ENCODE peak calls at places on chromosomes 12 and 14, in four cellular contexts. S is GM12878, V is SK-N-SH, D is HepG2. C is an unnamed sample.
A peak's percentile ranks its signal among the peaks of the same experiment; 100 is the strongest.

GRCh38 chr14:94681300-94682060 is 69.3 kb downstream of the SERPINA3 start:
- DNase-seq in S (no peak), V (peak; percentile 59), D (peak; percentile 78), C (peak; percentile 69)

GRCh38 chr12:93727195-93727811 is 50.1 kb downstream of the CRADD start:
- DNase-seq in V (no peak), D (no peak), S (no peak), C (no peak)

GRCh38 chr14:81062380-81062779 is 107.0 kb downstream of the TSHR start:
- DNase-seq in S (no peak), D (no peak), V (no peak), C (no peak)

GRCh38 chr14:31389947-31390346 is 30.4 kb downstream of the HEATR5A start:
- DNase-seq in S (no peak), V (no peak), D (no peak), C (no peak)

GRCh38 chr14:97395068-97395467 is 597.9 kb downstream of the VRK1 start:
- DNase-seq in D (no peak), V (no peak), S (no peak), C (no peak)

GRCh38 chr12:4026476-4026875 is 153.3 kb upstream of the PARP11 start:
- DNase-seq in S (no peak), V (no peak), D (no peak), C (no peak)

GRCh38 chr14:60647081-60647836 is 2.0 kb downstream of the SIX1 start:
- DNase-seq in V (no peak), D (peak; percentile 32), S (no peak), C (no peak)

GRCh38 chr12:20024194-20024593 is 344.1 kb upstream of the PDE3A start:
- DNase-seq in V (no peak), S (no peak), D (no peak), C (no peak)

GRCh38 chr14:101010293-101010692 is 106.8 kb upstream of the RTL1 start:
- DNase-seq in V (peak; percentile 91), D (no peak), S (no peak), C (no peak)

GRCh38 chr12:112515868-112516267 is 97.1 kb downstream of the PTPN11 start:
- DNase-seq in V (no peak), D (no peak), S (no peak), C (no peak)

GRCh38 chr12:103401421-103401820 is 94.3 kb downstream of the C12orf42 start:
- DNase-seq in D (peak; percentile 35), V (no peak), S (no peak), C (no peak)

GRCh38 chr14:79583738-79584405 is 627.4 kb downstream of the DIO2 start:
- DNase-seq in V (no peak), S (no peak), D (no peak), C (peak; percentile 21)

GRCh38 chr12:65960820-65961691 is 136.8 kb downstream of the HMGA2 start:
- DNase-seq in D (peak; percentile 91), S (no peak), V (no peak), C (no peak)

GRCh38 chr14:33184587-33184986 is 245.9 kb downstream of the NPAS3 start:
- DNase-seq in D (no peak), V (peak; percentile 12), S (no peak), C (peak; percentile 3)

GRCh38 chr14:83632375-83632774 is 1897.6 kb upstream of the FLRT2 start:
- DNase-seq in D (no peak), S (no peak), V (no peak), C (no peak)

GRCh38 chr12:106205208-106206069 is 42.4 kb downstream of the CKAP4 start:
- DNase-seq in D (peak; percentile 20), V (no peak), S (no peak), C (no peak)

GRCh38 chr12:1688086-1688710 is 2.7 kb upstream of the ADIPOR2 start:
- DNase-seq in S (no peak), V (no peak), D (no peak), C (no peak)
- TF ChIP-seq PBX3 in S (no peak), V (no peak), D (no peak), C (no peak)

GRCh38 chr14:23071244-23071974 is 14.1 kb upstream of the CDH24 start:
- DNase-seq in V (peak; percentile 88), D (peak; percentile 94), S (peak; percentile 45), C (peak; percentile 91)
- TF ChIP-seq PBX3 in V (peak; percentile 15), D (no peak), S (no peak), C (no peak)

DNA sequence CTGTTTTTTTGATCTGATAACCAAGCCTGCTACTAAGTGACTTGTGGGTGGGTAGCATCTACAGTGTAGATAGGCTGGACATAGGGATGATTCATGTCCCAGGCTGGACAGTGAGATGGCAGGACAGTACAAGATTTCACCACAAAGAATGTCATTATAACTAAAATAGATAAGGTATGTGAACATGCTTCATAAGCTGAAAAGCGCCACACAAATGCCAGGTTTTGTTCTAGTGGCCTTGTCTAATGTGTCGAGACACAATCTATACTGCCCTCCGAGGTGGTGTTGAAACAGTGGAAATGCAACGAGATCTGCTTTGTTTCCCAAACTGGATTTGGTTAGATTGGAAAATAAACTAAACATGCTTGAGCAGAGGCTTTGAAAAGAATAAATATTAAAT is 4.4 kb downstream of the LGALS3 start:
- DNase-seq in D (no peak), S (no peak), V (peak; percentile 63), C (no peak)
- TF ChIP-seq PBX3 in D (no peak), S (no peak), V (no peak), C (no peak)

DNA sequence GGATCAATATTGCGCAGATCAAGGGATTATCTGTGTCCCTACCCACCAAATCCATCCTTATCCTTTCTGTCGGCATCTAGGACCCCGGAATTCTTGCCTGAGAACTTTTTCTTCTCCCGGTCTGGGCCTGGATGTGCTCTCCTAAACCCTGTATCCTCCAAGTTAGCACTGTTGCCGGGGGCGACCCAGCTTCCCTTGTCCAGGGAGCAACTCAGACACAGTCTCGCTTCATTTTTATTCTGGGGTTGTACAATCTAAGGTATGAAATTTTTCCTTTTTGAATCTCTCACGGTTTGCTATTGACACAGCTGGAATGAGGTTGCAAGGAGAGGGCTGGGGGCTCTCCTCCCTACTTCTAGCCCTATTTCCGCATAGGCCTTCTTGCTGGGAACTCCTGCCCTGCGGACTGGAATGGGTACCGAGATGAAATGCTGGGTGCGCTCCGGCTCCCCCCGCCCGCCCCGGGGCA is 399 bp upstream of the PNP start:
- DNase-seq in S (no peak), V (no peak), D (no peak), C (peak; percentile 37)
- TF ChIP-seq PBX3 in S (no peak), V (no peak), D (no peak), C (no peak)

GRCh38 chr12:123034022-123034541 is 53.6 kb downstream of the ARL6IP4 start:
- DNase-seq in V (no peak), S (no peak), D (no peak), C (no peak)

GRCh38 chr12:123032736-123033391 is 52.4 kb downstream of the ARL6IP4 start:
- DNase-seq in S (no peak), D (no peak), V (no peak), C (no peak)

GRCh38 chr12:123034865-123035264 is 54.4 kb downstream of the ARL6IP4 start:
- DNase-seq in S (no peak), V (no peak), D (no peak), C (peak; percentile 63)

GRCh38 chr12:123031171-123031845 is 50.8 kb downstream of the ARL6IP4 start:
- DNase-seq in D (no peak), S (no peak), V (no peak), C (no peak)

GRCh38 chr12:123033392-123034021 is 53.0 kb downstream of the ARL6IP4 start:
- DNase-seq in D (no peak), V (no peak), S (no peak), C (no peak)
- TF ChIP-seq PBX3 in D (no peak), V (no peak), S (no peak), C (no peak)

GRCh38 chr12:49092086-49092815 is 2.4 kb downstream of the DHH start:
- DNase-seq in S (no peak), V (peak; percentile 77), D (peak; percentile 51), C (peak; percentile 82)
- TF ChIP-seq PBX3 in S (no peak), V (no peak), D (no peak), C (no peak)

GRCh38 chr12:96047151-96047620 is 11.8 kb upstream of the LTA4H start:
- DNase-seq in D (no peak), V (no peak), S (no peak), C (no peak)
- TF ChIP-seq PBX3 in D (no peak), V (no peak), S (no peak), C (no peak)

GRCh38 chr12:24414421-24414820 is 465.0 kb upstream of the SOX5 start:
- DNase-seq in D (no peak), S (no peak), V (no peak), C (no peak)
- TF ChIP-seq PBX3 in D (no peak), S (no peak), V (no peak), C (no peak)

DNA sequence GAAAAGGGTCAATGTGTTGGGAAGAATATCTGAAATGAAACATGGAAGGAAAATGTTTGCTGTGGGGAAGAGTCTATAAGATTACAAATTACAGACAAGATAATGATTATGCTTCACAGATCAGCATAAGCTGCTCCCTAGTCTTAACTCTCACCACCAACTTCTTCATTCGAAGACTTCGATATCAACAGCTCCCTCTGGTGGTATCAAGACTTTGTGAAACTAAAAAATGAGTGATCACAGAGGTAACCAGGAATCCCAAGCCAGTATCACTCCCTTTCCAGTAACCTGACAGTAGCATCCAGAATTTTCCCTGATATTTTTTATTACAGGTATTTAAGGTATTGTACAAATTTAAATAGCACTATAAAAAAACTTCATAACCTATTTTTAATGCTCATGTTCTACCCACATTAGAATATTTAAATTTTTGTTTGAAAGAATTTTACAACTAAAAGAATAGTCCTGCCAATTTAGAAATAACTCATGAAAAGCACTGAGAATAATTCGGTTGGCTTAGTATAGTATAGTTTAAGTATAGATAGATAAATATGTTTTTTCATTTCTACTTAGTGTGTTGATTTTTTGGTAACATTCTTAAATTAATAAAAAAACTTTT is 84.4 kb downstream of the C2CD5 start:
- DNase-seq in V (peak; percentile 14), D (peak; percentile 43), S (no peak), C (peak; percentile 23)
- TF ChIP-seq PBX3 in V (no peak), D (no peak), S (no peak), C (no peak)

DNA sequence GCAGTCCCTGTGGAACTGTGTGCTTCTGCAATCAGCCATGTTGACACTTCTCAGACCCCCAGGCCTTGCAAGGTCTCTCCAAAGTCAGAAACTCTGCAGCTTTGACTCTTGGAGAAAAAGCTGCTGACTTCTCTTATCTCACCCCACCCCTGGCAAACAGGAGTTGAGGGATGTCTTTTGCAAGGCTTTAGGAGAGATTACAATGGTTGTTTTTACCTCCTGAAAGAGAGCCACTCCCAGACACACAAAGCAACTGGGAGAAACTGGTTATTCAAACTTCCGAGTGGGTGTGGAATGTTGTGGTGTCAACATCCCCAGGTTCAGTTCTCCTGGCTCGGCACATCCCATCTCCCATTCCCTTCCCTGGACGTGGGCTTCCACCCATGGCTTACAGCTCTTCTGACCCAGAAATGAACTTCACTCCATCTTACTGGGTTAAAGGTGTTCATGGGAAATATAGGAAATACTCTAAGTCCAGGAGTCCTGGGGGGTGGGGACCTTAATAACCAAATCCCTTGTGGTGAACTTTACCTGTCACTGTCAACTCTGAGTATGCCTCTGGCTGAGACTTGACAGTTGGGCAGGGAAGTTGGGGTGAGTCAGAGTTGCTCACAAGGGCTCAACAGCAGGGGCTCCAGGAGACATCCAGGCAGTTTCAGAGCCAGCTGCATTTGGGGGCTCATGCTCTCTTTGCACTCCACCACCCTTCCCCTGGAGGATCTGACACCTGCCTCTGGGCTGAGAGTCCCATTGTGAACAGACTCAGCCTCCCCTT is 41.9 kb downstream of the CCDC177 start:
- DNase-seq in V (no peak), S (no peak), D (no peak), C (no peak)
- TF ChIP-seq PBX3 in V (no peak), S (no peak), D (no peak), C (no peak)

C was measured in A549.